ENCODE peak calls at places on chromosomes 12 and 14, in six cellular contexts. F is esophagus squamous epithelium, I is A549, H is stomach, B is IMR-90, T is GM12892. D is an unnamed sample.

GRCh38 chr12:131559517-131560516 is 151.1 kb upstream of the SFSWAP start:
- DNase-seq in B (no peak), F (no peak), I (no peak), H (no peak), T (no peak), D (no peak)

GRCh38 chr12:6647083-6647604 is at the start of gene ACRBP:
- DNase-seq in I (no peak), T (peak), B (peak), H (peak), F (no peak), D (no peak)

GRCh38 chr14:100305446-100306255 is 593 bp downstream of the SLC25A29 start:
- DNase-seq in T (no peak), B (no peak), H (peak), F (no peak), I (peak), D (peak)

GRCh38 chr14:99238234-99238633 is 33.8 kb downstream of the BCL11B start:
- DNase-seq in F (no peak), T (no peak), I (no peak), B (no peak), H (no peak), D (no peak)

GRCh38 chr14:65961004-65961403 is 525.2 kb upstream of the CCDC196 start:
- DNase-seq in F (no peak), H (peak), I (peak), T (peak), B (peak), D (peak)

GRCh38 chr14:96445844-96446710 is 54.1 kb downstream of the AK7 start:
- DNase-seq in H (no peak), T (no peak), B (no peak), F (no peak), I (no peak), D (no peak)

GRCh38 chr12:79687711-79688270 is 3.0 kb downstream of the PAWR start:
- DNase-seq in H (no peak), I (no peak), B (peak), T (no peak), F (no peak), D (no peak)

GRCh38 chr12:1306096-1306495 is 288.3 kb downstream of the FBXL14 start:
- DNase-seq in I (no peak), H (no peak), T (no peak), F (no peak), B (no peak), D (no peak)

GRCh38 chr12:65123435-65124063 is 2.4 kb upstream of the WIF1 start:
- DNase-seq in T (no peak), I (no peak), H (no peak), B (peak), F (no peak), D (no peak)

GRCh38 chr14:73457050-73457934 is 1.1 kb downstream of the NUMB start:
- DNase-seq in I (no peak), T (no peak), F (no peak), B (peak), H (peak), D (no peak)

GRCh38 chr14:95507174-95507573 is 9.3 kb downstream of the SYNE3 start:
- DNase-seq in I (no peak), H (peak), B (peak), F (no peak), T (no peak), D (peak)

GRCh38 chr12:71011261-71011660 is 90.7 kb upstream of the PTPRR start:
- DNase-seq in B (no peak), T (no peak), H (no peak), F (no peak), I (no peak), D (no peak)

GRCh38 chr14:94015223-94015622 is 10.9 kb upstream of the OTUB2 start:
- DNase-seq in F (no peak), H (no peak), T (no peak), I (no peak), B (no peak), D (no peak)

GRCh38 chr12:132622437-132623071 is 4.0 kb downstream of the P2RX2 start:
- DNase-seq in F (no peak), H (no peak), T (no peak), I (no peak), B (peak), D (peak)

GRCh38 chr12:66041651-66042363 is 88.7 kb downstream of the LLPH start:
- DNase-seq in I (no peak), F (no peak), H (no peak), T (no peak), B (no peak), D (no peak)

GRCh38 chr14:93019970-93020369 is 95.8 kb downstream of the ITPK1 start:
- DNase-seq in T (no peak), B (no peak), H (no peak), I (no peak), F (no peak), D (no peak)

GRCh38 chr12:124167141-124167540 is 127.8 kb upstream of the RFLNA start:
- DNase-seq in F (no peak), H (no peak), T (no peak), B (no peak), I (no peak), D (no peak)

GRCh38 chr12:2690348-2691000 is 104.3 kb upstream of the FKBP4 start:
- DNase-seq in I (no peak), B (no peak), T (no peak), H (no peak), F (no peak), D (no peak)

GRCh38 chr14:61537567-61538463 is 157.5 kb upstream of the HIF1A start:
- DNase-seq in I (peak), H (peak), T (no peak), F (no peak), B (peak), D (no peak)

GRCh38 chr14:64704743-64705405 is 650 bp downstream of the PLEKHG3 start:
- DNase-seq in I (no peak), B (peak), T (no peak), H (peak), F (no peak), D (no peak)

GRCh38 chr12:114412825-114413749 is 7.1 kb upstream of the TBX5 start:
- DNase-seq in T (no peak), F (no peak), H (no peak), B (peak), I (no peak), D (no peak)

GRCh38 chr14:35261774-35262173 is 30.4 kb upstream of the PSMA6 start:
- DNase-seq in B (peak), T (no peak), I (no peak), H (no peak), F (no peak), D (no peak)

GRCh38 chr14:30994681-30995620 is 30.5 kb upstream of the AP4S1 start:
- DNase-seq in T (no peak), F (no peak), I (no peak), B (peak), H (no peak), D (no peak)

GRCh38 chr12:12333980-12334709 is 15.9 kb downstream of the MANSC1 start:
- DNase-seq in T (peak), B (peak), H (peak), I (peak), F (no peak), D (peak)

GRCh38 chr14:73591690-73592448 is at the start of gene ACOT4:
- DNase-seq in I (peak), B (peak), H (peak), T (peak), F (no peak), D (no peak)

GRCh38 chr12:34403706-34404376 is 381.5 kb downstream of the ALG10 start:
- DNase-seq in T (no peak), H (peak), I (no peak), F (no peak), B (no peak), D (no peak)

GRCh38 chr12:100317371-100317770 is 39.5 kb upstream of the SLC17A8 start:
- DNase-seq in T (no peak), H (no peak), F (no peak), B (no peak), I (no peak), D (no peak)

GRCh38 chr14:61754627-61755381 is 7.4 kb upstream of the SNAPC1 start:
- DNase-seq in F (no peak), T (no peak), I (no peak), B (peak), H (no peak), D (no peak)

GRCh38 chr12:561908-562593 is 101.2 kb downstream of the NINJ2 start:
- DNase-seq in T (no peak), B (no peak), F (peak), I (no peak), H (no peak), D (no peak)

GRCh38 chr12:122820138-122820537 is 15.1 kb upstream of the HIP1R start:
- DNase-seq in H (no peak), I (no peak), B (no peak), F (no peak), T (no peak), D (no peak)
- TF ChIP-seq POLR2A in H (no peak), I (no peak), B (no peak), F (no peak), T (no peak), D (no peak)

DNA sequence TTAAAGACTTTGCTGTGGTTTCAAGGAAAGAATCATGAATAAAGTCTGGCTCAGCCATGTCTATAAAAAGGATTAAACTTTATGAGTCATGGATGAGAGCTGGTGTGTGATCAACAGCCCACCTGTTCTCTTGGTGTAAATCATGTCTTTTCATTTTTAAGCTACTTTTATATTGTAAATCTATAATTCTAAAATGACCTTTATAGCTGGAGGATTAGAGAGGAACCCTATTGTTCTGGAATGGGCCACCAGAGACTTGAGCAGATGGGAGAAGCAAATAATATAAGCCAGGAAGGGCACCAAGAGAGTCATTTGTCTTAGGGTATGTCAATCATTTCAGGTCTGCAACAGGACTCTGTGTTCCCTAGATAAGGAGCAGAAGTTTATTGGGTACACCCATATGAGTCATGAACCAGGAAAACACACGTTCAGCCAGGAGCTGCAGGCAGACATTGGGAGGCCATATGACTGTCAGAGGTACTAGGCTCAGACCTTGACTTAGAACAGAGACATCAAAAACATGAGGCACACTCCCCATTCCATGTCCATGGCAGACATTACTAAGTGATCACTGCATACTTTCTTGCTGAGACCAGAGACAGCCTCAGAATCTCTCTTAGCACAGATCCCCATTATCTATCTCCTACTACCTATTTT is 49.3 kb downstream of the NDUFA12 start:
- DNase-seq in T (no peak), B (peak), H (no peak), I (peak), F (no peak), D (peak)
- TF ChIP-seq POLR2A in T (no peak), B (no peak), H (no peak), I (no peak), F (no peak), D (no peak)

DNA sequence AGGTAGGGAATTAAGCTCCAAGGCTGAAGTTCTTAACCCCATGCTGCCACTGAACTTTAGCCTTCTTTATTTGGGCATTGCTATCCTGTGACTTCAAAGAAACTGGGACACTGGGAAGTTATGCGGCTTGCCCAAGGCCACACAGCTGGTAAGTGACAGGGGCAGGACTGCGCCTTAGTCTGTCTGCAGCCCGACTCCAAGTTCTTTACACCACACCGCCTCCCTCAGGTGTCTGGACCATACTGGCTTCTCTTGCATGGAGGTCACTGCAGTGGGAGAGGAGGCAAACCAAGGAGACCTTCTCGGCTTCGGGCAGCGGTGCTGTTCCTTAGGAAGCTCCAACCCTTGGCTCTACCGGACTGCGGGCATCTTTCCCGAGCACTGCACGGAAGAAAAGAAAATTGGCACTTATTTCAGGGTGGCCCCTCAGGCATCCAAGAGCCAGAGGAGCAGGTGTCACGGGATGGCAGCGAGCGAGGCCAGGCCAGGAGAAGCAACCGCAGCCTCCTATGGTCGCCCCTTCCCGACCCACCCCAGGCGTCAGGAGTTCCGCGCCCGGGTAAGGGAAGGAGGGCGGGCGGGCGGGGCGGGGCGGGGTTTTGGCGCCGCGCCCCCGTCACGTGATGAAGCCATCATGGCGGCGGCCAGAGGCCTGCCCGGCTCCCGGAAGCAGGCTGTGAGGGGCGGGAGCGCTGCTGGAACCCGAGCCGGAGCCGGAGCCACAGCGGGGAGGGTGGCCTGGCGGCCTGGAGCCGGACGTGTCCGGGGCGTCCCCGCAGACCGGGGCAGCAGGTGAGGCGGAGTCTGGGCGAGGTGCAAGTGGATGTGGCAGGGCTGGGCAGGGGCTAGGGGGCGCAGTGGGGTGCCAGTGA is 16.4 kb upstream of the ESPL1 start:
- DNase-seq in T (peak), I (peak), B (peak), F (no peak), H (peak), D (peak)
- TF ChIP-seq POLR2A in T (peak), I (peak), B (peak), F (no peak), H (no peak), D (peak)

GRCh38 chr14:103205541-103205906 is 82.3 kb downstream of the TNFAIP2 start:
- DNase-seq in I (no peak), F (no peak), T (no peak), B (no peak), H (no peak), D (no peak)

GRCh38 chr14:103206023-103206481 is 82.8 kb downstream of the TNFAIP2 start:
- DNase-seq in B (no peak), H (no peak), I (no peak), F (no peak), T (no peak), D (no peak)

GRCh38 chr14:103209054-103209453 is 85.8 kb downstream of the TNFAIP2 start:
- DNase-seq in B (no peak), T (no peak), I (no peak), F (no peak), H (no peak), D (no peak)

GRCh38 chr14:103207038-103207403 is 83.8 kb downstream of the TNFAIP2 start:
- DNase-seq in H (peak), T (no peak), I (no peak), B (no peak), F (no peak), D (no peak)

GRCh38 chr14:103207404-103208072 is 84.3 kb downstream of the TNFAIP2 start:
- DNase-seq in B (no peak), I (no peak), T (no peak), F (no peak), H (peak), D (no peak)
- TF ChIP-seq POLR2A in B (no peak), I (no peak), T (no peak), F (no peak), H (no peak), D (no peak)

GRCh38 chr14:81221579-81222102 is 882 bp upstream of the GTF2A1 start:
- DNase-seq in H (no peak), F (no peak), T (no peak), B (peak), I (no peak), D (no peak)
- TF ChIP-seq POLR2A in H (no peak), F (no peak), T (no peak), B (no peak), I (no peak), D (no peak)

GRCh38 chr12:120961604-120962486 is 16.5 kb upstream of the HNF1A start:
- DNase-seq in T (no peak), F (no peak), H (peak), I (peak), B (no peak), D (no peak)
- TF ChIP-seq POLR2A in T (no peak), F (no peak), H (no peak), I (no peak), B (no peak), D (no peak)

D was measured in H54.